ENCODE peak calls at places on chromosomes 2 and 18, in seven cellular contexts. W is cardiac muscle cell, Y is keratinocyte, F is NCI-H1694, X is Daoy, M is T-helper 2 cell, Q is KBM-7. L is an unnamed sample.

GRCh38 chr18:64110692-64111480 is 38.0 kb downstream of the LINC00305 start:
- DNase-seq in W (no peak), Y (no peak), F (no peak), X (no peak), M (no peak), Q (no peak), L (no peak)

GRCh38 chr2:4047961-4048891 is 344.9 kb downstream of the DCDC2C start:
- DNase-seq in W (no peak), Y (no peak), F (no peak), X (peak), M (no peak), Q (no peak), L (peak)

GRCh38 chr2:134119117-134119671 is 134.7 kb upstream of the MGAT5 start:
- DNase-seq in W (no peak), Y (no peak), F (no peak), X (no peak), M (no peak), Q (peak), L (no peak)

GRCh38 chr2:135168119-135168872 is 116.2 kb downstream of the RAB3GAP1 start:
- DNase-seq in W (no peak), Y (no peak), F (no peak), X (no peak), M (no peak), Q (no peak), L (no peak)

GRCh38 chr2:147275943-147276342 is 568.9 kb upstream of the ACVR2A start:
- DNase-seq in W (no peak), Y (no peak), F (no peak), X (no peak), M (no peak), Q (no peak), L (no peak)

GRCh38 chr2:1744446-1745170 is at the start of gene PXDN:
- DNase-seq in W (no peak), Y (no peak), F (no peak), X (peak), M (no peak), Q (no peak), L (no peak)

GRCh38 chr18:28559511-28559910 is 382.6 kb upstream of the CDH2 start:
- DNase-seq in W (no peak), Y (no peak), F (no peak), X (peak), M (no peak), Q (no peak), L (no peak)

GRCh38 chr18:76450452-76450851 is 44.6 kb downstream of the ZNF516 start:
- DNase-seq in W (no peak), Y (no peak), F (no peak), X (no peak), M (no peak), Q (no peak), L (no peak)

GRCh38 chr2:130987519-130988425 is 105.5 kb downstream of the FAM168B start:
- DNase-seq in W (no peak), Y (no peak), F (peak), X (no peak), M (no peak), Q (no peak), L (no peak)

GRCh38 chr2:177553176-177553909 is 160.8 kb downstream of the AGPS start:
- DNase-seq in W (no peak), Y (no peak), F (no peak), X (no peak), M (no peak), Q (no peak), L (no peak)

GRCh38 chr2:189134485-189134884 is 45.1 kb downstream of the COL5A2 start:
- DNase-seq in W (no peak), Y (no peak), F (no peak), X (no peak), M (no peak), Q (no peak), L (no peak)

GRCh38 chr2:166167451-166167850 is 39.6 kb upstream of the SCN1A start:
- DNase-seq in W (no peak), Y (no peak), F (no peak), X (peak), M (no peak), Q (no peak), L (no peak)

GRCh38 chr18:57859314-57859713 is 56.2 kb upstream of the ATP8B1 start:
- DNase-seq in W (peak), Y (no peak), F (no peak), X (peak), M (no peak), Q (peak), L (peak)

GRCh38 chr2:233414777-233415570 is 60.7 kb downstream of the DGKD start:
- DNase-seq in W (no peak), Y (no peak), F (no peak), X (peak), M (no peak), Q (no peak), L (no peak)

GRCh38 chr2:172242968-172243367 is 140.3 kb upstream of the DLX2 start:
- DNase-seq in W (peak), Y (no peak), F (no peak), X (no peak), M (no peak), Q (no peak), L (no peak)

GRCh38 chr18:55406374-55407045 is 181.5 kb downstream of the TCF4 start:
- DNase-seq in W (no peak), Y (no peak), F (peak), X (no peak), M (no peak), Q (no peak), L (no peak)

GRCh38 chr2:192123847-192124246 is 70.9 kb downstream of the TMEFF2 start:
- DNase-seq in W (no peak), Y (no peak), F (no peak), X (no peak), M (no peak), Q (no peak), L (no peak)

GRCh38 chr2:219125225-219125885 is 35.3 kb downstream of the NHEJ1 start:
- DNase-seq in W (no peak), Y (no peak), F (no peak), X (peak), M (no peak), Q (peak), L (no peak)

GRCh38 chr2:96241901-96242611 is 23.7 kb downstream of the TMEM127 start:
- DNase-seq in W (no peak), Y (no peak), F (no peak), X (peak), M (no peak), Q (peak), L (peak)

GRCh38 chr18:48199399-48199798 is 209.8 kb downstream of the ZBTB7C start:
- DNase-seq in W (no peak), Y (no peak), F (no peak), X (no peak), M (no peak), Q (no peak), L (no peak)

GRCh38 chr2:120539937-120540718 is 194.2 kb downstream of the INHBB start:
- DNase-seq in W (no peak), Y (no peak), F (no peak), X (peak), M (no peak), Q (no peak), L (no peak)

GRCh38 chr2:240463274-240463865 is 27.9 kb downstream of the GPC1 start:
- DNase-seq in W (no peak), Y (no peak), F (no peak), X (no peak), M (peak), Q (no peak), L (no peak)

GRCh38 chr2:23292024-23292423 is 93.0 kb upstream of the KLHL29 start:
- DNase-seq in W (no peak), Y (no peak), F (no peak), X (no peak), M (no peak), Q (no peak), L (no peak)

GRCh38 chr2:8281950-8282857 is 399.7 kb upstream of the ID2 start:
- DNase-seq in W (no peak), Y (no peak), F (no peak), X (no peak), M (no peak), Q (no peak), L (no peak)

GRCh38 chr2:21103274-21103891 is 20.4 kb upstream of the TDRD15 start:
- DNase-seq in W (no peak), Y (no peak), F (no peak), X (no peak), M (no peak), Q (no peak), L (no peak)

GRCh38 chr18:46302866-46303485 is 198.8 kb downstream of the HAUS1 start:
- DNase-seq in W (no peak), Y (no peak), F (no peak), X (no peak), M (no peak), Q (no peak), L (no peak)

GRCh38 chr2:19955544-19956422 is 34.1 kb downstream of the WDR35 start:
- DNase-seq in W (peak), Y (peak), F (peak), X (peak), M (no peak), Q (peak), L (peak)

GRCh38 chr2:29108225-29108624 is 7.0 kb upstream of the CLIP4 start:
- DNase-seq in W (no peak), Y (peak), F (no peak), X (peak), M (no peak), Q (no peak), L (no peak)

GRCh38 chr2:175036582-175037018 is 31.4 kb upstream of the CHN1 start:
- DNase-seq in W (peak), Y (no peak), F (no peak), X (peak), M (no peak), Q (peak), L (peak)

GRCh38 chr2:238989484-238989883 is 141.6 kb downstream of the TWIST2 start:
- DNase-seq in W (no peak), Y (no peak), F (no peak), X (no peak), M (no peak), Q (no peak), L (no peak)

GRCh38 chr2:189109921-189110397 is 69.6 kb downstream of the COL5A2 start:
- DNase-seq in W (no peak), Y (no peak), F (no peak), X (no peak), M (no peak), Q (no peak), L (peak)

GRCh38 chr18:48497863-48498262 is 41.0 kb upstream of the CTIF start:
- DNase-seq in W (no peak), Y (no peak), F (no peak), X (no peak), M (no peak), Q (no peak), L (no peak)